ENCODE peak calls at places on chromosomes 7 and 10, in nine cellular contexts. One of them, this sample, is unnamed.

GRCh38 chr7:158017226-158018060 is 570.2 kb downstream of the PTPRN2 start:
- DNase-seq in SW480: peak
- DNase-seq in T-helper 17 cell: no peak
- DNase-seq in endodermal cell: peak
- DNase-seq in activated T-cell treated with anti-CD3 and anti-CD28 coated beads, Interleukin-2, amount 50 U/mL, for 1 hour: no peak
- DNase-seq in activated CD4-positive, alpha-beta T cell treated with anti-CD3 and anti-CD28 coated beads, Interleukin-2, amount 10 ng/mL, durations not matched to agents 7 days and 5 days: no peak
- DNase-seq in fibroblast of villous mesenchyme: no peak
- DNase-seq in ecto neural progenitor cell: no peak
- DNase-seq in cardiac muscle cell: no peak
- DNase-seq in this sample: no peak

GRCh38 chr7:38393874-38394273 is 120.4 kb upstream of the TARP start:
- DNase-seq in fibroblast of villous mesenchyme: no peak
- DNase-seq in ecto neural progenitor cell: no peak
- DNase-seq in endodermal cell: no peak
- DNase-seq in SW480: no peak
- DNase-seq in cardiac muscle cell: no peak
- DNase-seq in T-helper 17 cell: no peak
- DNase-seq in activated T-cell treated with anti-CD3 and anti-CD28 coated beads, Interleukin-2, amount 50 U/mL, for 1 hour: no peak
- DNase-seq in activated CD4-positive, alpha-beta T cell treated with anti-CD3 and anti-CD28 coated beads, Interleukin-2, amount 10 ng/mL, durations not matched to agents 7 days and 5 days: no peak
- DNase-seq in this sample: no peak

GRCh38 chr10:100338434-100339036 is 8.5 kb upstream of the SCD start:
- DNase-seq in endodermal cell: peak
- DNase-seq in fibroblast of villous mesenchyme: peak
- DNase-seq in cardiac muscle cell: peak
- DNase-seq in activated CD4-positive, alpha-beta T cell treated with anti-CD3 and anti-CD28 coated beads, Interleukin-2, amount 10 ng/mL, durations not matched to agents 7 days and 5 days: peak
- DNase-seq in ecto neural progenitor cell: peak
- DNase-seq in T-helper 17 cell: peak
- DNase-seq in SW480: peak
- DNase-seq in activated T-cell treated with anti-CD3 and anti-CD28 coated beads, Interleukin-2, amount 50 U/mL, for 1 hour: peak
- DNase-seq in this sample: peak

GRCh38 chr7:100803398-100804161 is 23.7 kb downstream of the EPHB4 start:
- DNase-seq in activated T-cell treated with anti-CD3 and anti-CD28 coated beads, Interleukin-2, amount 50 U/mL, for 1 hour: no peak
- DNase-seq in endodermal cell: peak
- DNase-seq in cardiac muscle cell: peak
- DNase-seq in activated CD4-positive, alpha-beta T cell treated with anti-CD3 and anti-CD28 coated beads, Interleukin-2, amount 10 ng/mL, durations not matched to agents 7 days and 5 days: peak
- DNase-seq in T-helper 17 cell: no peak
- DNase-seq in fibroblast of villous mesenchyme: peak
- DNase-seq in ecto neural progenitor cell: peak
- DNase-seq in SW480: peak
- DNase-seq in this sample: no peak

GRCh38 chr10:3077940-3078630 is 10.7 kb downstream of the PFKP start:
- DNase-seq in ecto neural progenitor cell: no peak
- DNase-seq in cardiac muscle cell: no peak
- DNase-seq in endodermal cell: no peak
- DNase-seq in activated CD4-positive, alpha-beta T cell treated with anti-CD3 and anti-CD28 coated beads, Interleukin-2, amount 10 ng/mL, durations not matched to agents 7 days and 5 days: no peak
- DNase-seq in activated T-cell treated with anti-CD3 and anti-CD28 coated beads, Interleukin-2, amount 50 U/mL, for 1 hour: no peak
- DNase-seq in T-helper 17 cell: no peak
- DNase-seq in SW480: no peak
- DNase-seq in fibroblast of villous mesenchyme: no peak
- DNase-seq in this sample: no peak

GRCh38 chr7:147997636-147998035 is 592.9 kb upstream of the C7orf33 start:
- DNase-seq in ecto neural progenitor cell: no peak
- DNase-seq in activated CD4-positive, alpha-beta T cell treated with anti-CD3 and anti-CD28 coated beads, Interleukin-2, amount 10 ng/mL, durations not matched to agents 7 days and 5 days: no peak
- DNase-seq in fibroblast of villous mesenchyme: no peak
- DNase-seq in activated T-cell treated with anti-CD3 and anti-CD28 coated beads, Interleukin-2, amount 50 U/mL, for 1 hour: no peak
- DNase-seq in cardiac muscle cell: no peak
- DNase-seq in endodermal cell: no peak
- DNase-seq in SW480: no peak
- DNase-seq in T-helper 17 cell: no peak
- DNase-seq in this sample: no peak

GRCh38 chr7:113794573-113794972 is 124.2 kb downstream of the PPP1R3A start:
- DNase-seq in activated T-cell treated with anti-CD3 and anti-CD28 coated beads, Interleukin-2, amount 50 U/mL, for 1 hour: no peak
- DNase-seq in SW480: no peak
- DNase-seq in fibroblast of villous mesenchyme: no peak
- DNase-seq in cardiac muscle cell: no peak
- DNase-seq in T-helper 17 cell: no peak
- DNase-seq in ecto neural progenitor cell: no peak
- DNase-seq in endodermal cell: no peak
- DNase-seq in activated CD4-positive, alpha-beta T cell treated with anti-CD3 and anti-CD28 coated beads, Interleukin-2, amount 10 ng/mL, durations not matched to agents 7 days and 5 days: no peak
- DNase-seq in this sample: no peak

GRCh38 chr7:36291387-36292316 is 98.0 kb upstream of the ANLN start:
- DNase-seq in activated CD4-positive, alpha-beta T cell treated with anti-CD3 and anti-CD28 coated beads, Interleukin-2, amount 10 ng/mL, durations not matched to agents 7 days and 5 days: peak
- DNase-seq in T-helper 17 cell: peak
- DNase-seq in SW480: peak
- DNase-seq in endodermal cell: peak
- DNase-seq in activated T-cell treated with anti-CD3 and anti-CD28 coated beads, Interleukin-2, amount 50 U/mL, for 1 hour: peak
- DNase-seq in cardiac muscle cell: peak
- DNase-seq in fibroblast of villous mesenchyme: peak
- DNase-seq in ecto neural progenitor cell: peak
- DNase-seq in this sample: peak

GRCh38 chr7:117664047-117664446 is 184.2 kb downstream of the CFTR start:
- DNase-seq in activated T-cell treated with anti-CD3 and anti-CD28 coated beads, Interleukin-2, amount 50 U/mL, for 1 hour: no peak
- DNase-seq in fibroblast of villous mesenchyme: no peak
- DNase-seq in cardiac muscle cell: no peak
- DNase-seq in SW480: no peak
- DNase-seq in T-helper 17 cell: no peak
- DNase-seq in ecto neural progenitor cell: no peak
- DNase-seq in activated CD4-positive, alpha-beta T cell treated with anti-CD3 and anti-CD28 coated beads, Interleukin-2, amount 10 ng/mL, durations not matched to agents 7 days and 5 days: no peak
- DNase-seq in endodermal cell: no peak
- DNase-seq in this sample: no peak

GRCh38 chr7:28041508-28042314 is 138.9 kb downstream of the JAZF1 start:
- DNase-seq in T-helper 17 cell: no peak
- DNase-seq in activated T-cell treated with anti-CD3 and anti-CD28 coated beads, Interleukin-2, amount 50 U/mL, for 1 hour: no peak
- DNase-seq in activated CD4-positive, alpha-beta T cell treated with anti-CD3 and anti-CD28 coated beads, Interleukin-2, amount 10 ng/mL, durations not matched to agents 7 days and 5 days: no peak
- DNase-seq in SW480: no peak
- DNase-seq in fibroblast of villous mesenchyme: peak
- DNase-seq in ecto neural progenitor cell: no peak
- DNase-seq in endodermal cell: no peak
- DNase-seq in cardiac muscle cell: peak
- DNase-seq in this sample: no peak

GRCh38 chr10:42934842-42935241 is 142.0 kb upstream of the RET start:
- DNase-seq in ecto neural progenitor cell: no peak
- DNase-seq in activated CD4-positive, alpha-beta T cell treated with anti-CD3 and anti-CD28 coated beads, Interleukin-2, amount 10 ng/mL, durations not matched to agents 7 days and 5 days: no peak
- DNase-seq in T-helper 17 cell: no peak
- DNase-seq in SW480: no peak
- DNase-seq in activated T-cell treated with anti-CD3 and anti-CD28 coated beads, Interleukin-2, amount 50 U/mL, for 1 hour: no peak
- DNase-seq in cardiac muscle cell: no peak
- DNase-seq in endodermal cell: no peak
- DNase-seq in fibroblast of villous mesenchyme: no peak
- DNase-seq in this sample: no peak

GRCh38 chr10:92239600-92240288 is 51.1 kb downstream of the CPEB3 start:
- DNase-seq in SW480: peak
- DNase-seq in ecto neural progenitor cell: peak
- DNase-seq in endodermal cell: peak
- DNase-seq in fibroblast of villous mesenchyme: peak
- DNase-seq in T-helper 17 cell: peak
- DNase-seq in cardiac muscle cell: peak
- DNase-seq in activated CD4-positive, alpha-beta T cell treated with anti-CD3 and anti-CD28 coated beads, Interleukin-2, amount 10 ng/mL, durations not matched to agents 7 days and 5 days: peak
- DNase-seq in activated T-cell treated with anti-CD3 and anti-CD28 coated beads, Interleukin-2, amount 50 U/mL, for 1 hour: peak
- DNase-seq in this sample: peak

GRCh38 chr10:99523251-99523773 is 9.4 kb upstream of the NKX2-3 start:
- DNase-seq in T-helper 17 cell: no peak
- DNase-seq in SW480: no peak
- DNase-seq in fibroblast of villous mesenchyme: no peak
- DNase-seq in endodermal cell: peak
- DNase-seq in ecto neural progenitor cell: peak
- DNase-seq in cardiac muscle cell: no peak
- DNase-seq in activated CD4-positive, alpha-beta T cell treated with anti-CD3 and anti-CD28 coated beads, Interleukin-2, amount 10 ng/mL, durations not matched to agents 7 days and 5 days: no peak
- DNase-seq in activated T-cell treated with anti-CD3 and anti-CD28 coated beads, Interleukin-2, amount 50 U/mL, for 1 hour: no peak
- DNase-seq in this sample: peak

GRCh38 chr7:26200113-26200443 is 468 bp downstream of the HNRNPA2B1 start:
- DNase-seq in activated T-cell treated with anti-CD3 and anti-CD28 coated beads, Interleukin-2, amount 50 U/mL, for 1 hour: peak
- DNase-seq in cardiac muscle cell: peak
- DNase-seq in endodermal cell: peak
- DNase-seq in T-helper 17 cell: peak
- DNase-seq in fibroblast of villous mesenchyme: peak
- DNase-seq in SW480: peak
- DNase-seq in activated CD4-positive, alpha-beta T cell treated with anti-CD3 and anti-CD28 coated beads, Interleukin-2, amount 10 ng/mL, durations not matched to agents 7 days and 5 days: peak
- DNase-seq in ecto neural progenitor cell: peak
- DNase-seq in this sample: peak

GRCh38 chr10:31757831-31758230 is 170.8 kb downstream of the ARHGAP12 start:
- DNase-seq in endodermal cell: peak
- DNase-seq in activated T-cell treated with anti-CD3 and anti-CD28 coated beads, Interleukin-2, amount 50 U/mL, for 1 hour: no peak
- DNase-seq in cardiac muscle cell: no peak
- DNase-seq in SW480: no peak
- DNase-seq in activated CD4-positive, alpha-beta T cell treated with anti-CD3 and anti-CD28 coated beads, Interleukin-2, amount 10 ng/mL, durations not matched to agents 7 days and 5 days: no peak
- DNase-seq in fibroblast of villous mesenchyme: no peak
- DNase-seq in ecto neural progenitor cell: no peak
- DNase-seq in T-helper 17 cell: no peak
- DNase-seq in this sample: no peak

GRCh38 chr10:1408656-1409358 is 328.5 kb downstream of the ADARB2 start:
- DNase-seq in activated CD4-positive, alpha-beta T cell treated with anti-CD3 and anti-CD28 coated beads, Interleukin-2, amount 10 ng/mL, durations not matched to agents 7 days and 5 days: no peak
- DNase-seq in endodermal cell: peak
- DNase-seq in fibroblast of villous mesenchyme: no peak
- DNase-seq in T-helper 17 cell: no peak
- DNase-seq in cardiac muscle cell: no peak
- DNase-seq in SW480: no peak
- DNase-seq in ecto neural progenitor cell: peak
- DNase-seq in activated T-cell treated with anti-CD3 and anti-CD28 coated beads, Interleukin-2, amount 50 U/mL, for 1 hour: no peak
- DNase-seq in this sample: no peak

GRCh38 chr7:55343860-55344606 is 21.1 kb upstream of the LANCL2 start:
- DNase-seq in ecto neural progenitor cell: no peak
- DNase-seq in fibroblast of villous mesenchyme: no peak
- DNase-seq in endodermal cell: no peak
- DNase-seq in cardiac muscle cell: no peak
- DNase-seq in T-helper 17 cell: no peak
- DNase-seq in activated T-cell treated with anti-CD3 and anti-CD28 coated beads, Interleukin-2, amount 50 U/mL, for 1 hour: no peak
- DNase-seq in SW480: no peak
- DNase-seq in activated CD4-positive, alpha-beta T cell treated with anti-CD3 and anti-CD28 coated beads, Interleukin-2, amount 10 ng/mL, durations not matched to agents 7 days and 5 days: no peak
- DNase-seq in this sample: no peak

GRCh38 chr7:4744391-4745264 is 30.8 kb upstream of the AP5Z1 start:
- DNase-seq in activated CD4-positive, alpha-beta T cell treated with anti-CD3 and anti-CD28 coated beads, Interleukin-2, amount 10 ng/mL, durations not matched to agents 7 days and 5 days: peak
- DNase-seq in fibroblast of villous mesenchyme: peak
- DNase-seq in endodermal cell: peak
- DNase-seq in activated T-cell treated with anti-CD3 and anti-CD28 coated beads, Interleukin-2, amount 50 U/mL, for 1 hour: peak
- DNase-seq in T-helper 17 cell: peak
- DNase-seq in ecto neural progenitor cell: peak
- DNase-seq in cardiac muscle cell: peak
- DNase-seq in SW480: peak
- DNase-seq in this sample: peak

GRCh38 chr7:84614821-84615506 is 420.4 kb upstream of the SEMA3A start:
- DNase-seq in fibroblast of villous mesenchyme: no peak
- DNase-seq in SW480: no peak
- DNase-seq in activated T-cell treated with anti-CD3 and anti-CD28 coated beads, Interleukin-2, amount 50 U/mL, for 1 hour: no peak
- DNase-seq in cardiac muscle cell: peak
- DNase-seq in T-helper 17 cell: no peak
- DNase-seq in endodermal cell: no peak
- DNase-seq in ecto neural progenitor cell: no peak
- DNase-seq in activated CD4-positive, alpha-beta T cell treated with anti-CD3 and anti-CD28 coated beads, Interleukin-2, amount 10 ng/mL, durations not matched to agents 7 days and 5 days: no peak
- DNase-seq in this sample: no peak

GRCh38 chr7:151261534-151261933 is 13.0 kb upstream of the SMARCD3 start:
- DNase-seq in ecto neural progenitor cell: no peak
- DNase-seq in activated CD4-positive, alpha-beta T cell treated with anti-CD3 and anti-CD28 coated beads, Interleukin-2, amount 10 ng/mL, durations not matched to agents 7 days and 5 days: no peak
- DNase-seq in activated T-cell treated with anti-CD3 and anti-CD28 coated beads, Interleukin-2, amount 50 U/mL, for 1 hour: no peak
- DNase-seq in T-helper 17 cell: no peak
- DNase-seq in SW480: no peak
- DNase-seq in endodermal cell: no peak
- DNase-seq in cardiac muscle cell: peak
- DNase-seq in fibroblast of villous mesenchyme: no peak
- DNase-seq in this sample: no peak

GRCh38 chr10:30355601-30356000 is 6.5 kb upstream of the MTPAP start:
- DNase-seq in ecto neural progenitor cell: no peak
- DNase-seq in T-helper 17 cell: no peak
- DNase-seq in SW480: no peak
- DNase-seq in cardiac muscle cell: no peak
- DNase-seq in activated CD4-positive, alpha-beta T cell treated with anti-CD3 and anti-CD28 coated beads, Interleukin-2, amount 10 ng/mL, durations not matched to agents 7 days and 5 days: no peak
- DNase-seq in endodermal cell: no peak
- DNase-seq in activated T-cell treated with anti-CD3 and anti-CD28 coated beads, Interleukin-2, amount 50 U/mL, for 1 hour: no peak
- DNase-seq in fibroblast of villous mesenchyme: no peak
- DNase-seq in this sample: no peak

GRCh38 chr7:53611043-53611442 is 575.6 kb downstream of the POM121L12 start:
- DNase-seq in cardiac muscle cell: no peak
- DNase-seq in activated CD4-positive, alpha-beta T cell treated with anti-CD3 and anti-CD28 coated beads, Interleukin-2, amount 10 ng/mL, durations not matched to agents 7 days and 5 days: no peak
- DNase-seq in SW480: no peak
- DNase-seq in endodermal cell: no peak
- DNase-seq in fibroblast of villous mesenchyme: no peak
- DNase-seq in ecto neural progenitor cell: no peak
- DNase-seq in activated T-cell treated with anti-CD3 and anti-CD28 coated beads, Interleukin-2, amount 50 U/mL, for 1 hour: no peak
- DNase-seq in T-helper 17 cell: no peak
- DNase-seq in this sample: no peak

GRCh38 chr7:104550362-104550761 is 222.0 kb downstream of the LHFPL3 start:
- DNase-seq in cardiac muscle cell: no peak
- DNase-seq in ecto neural progenitor cell: no peak
- DNase-seq in fibroblast of villous mesenchyme: peak
- DNase-seq in endodermal cell: no peak
- DNase-seq in T-helper 17 cell: no peak
- DNase-seq in activated T-cell treated with anti-CD3 and anti-CD28 coated beads, Interleukin-2, amount 50 U/mL, for 1 hour: no peak
- DNase-seq in activated CD4-positive, alpha-beta T cell treated with anti-CD3 and anti-CD28 coated beads, Interleukin-2, amount 10 ng/mL, durations not matched to agents 7 days and 5 days: no peak
- DNase-seq in SW480: peak
- DNase-seq in this sample: no peak

GRCh38 chr7:152140560-152140959 is 115.1 kb downstream of the GALNT11 start:
- DNase-seq in cardiac muscle cell: no peak
- DNase-seq in activated CD4-positive, alpha-beta T cell treated with anti-CD3 and anti-CD28 coated beads, Interleukin-2, amount 10 ng/mL, durations not matched to agents 7 days and 5 days: no peak
- DNase-seq in activated T-cell treated with anti-CD3 and anti-CD28 coated beads, Interleukin-2, amount 50 U/mL, for 1 hour: no peak
- DNase-seq in T-helper 17 cell: no peak
- DNase-seq in endodermal cell: no peak
- DNase-seq in ecto neural progenitor cell: no peak
- DNase-seq in fibroblast of villous mesenchyme: no peak
- DNase-seq in SW480: no peak
- DNase-seq in this sample: no peak

This sample was measured in HuH-7.